ENCODE peak calls at places on chromosome 4, in eight cellular contexts. Y is naive B cell; S is NCI-H1105 treated with DMSO at 0.1 percent for 48 hours; B is activated CD4-positive, alpha-beta T cell treated with anti-CD3 and anti-CD28 coated beads for 1 hour; H is astrocyte; N is cardiac muscle cell; A is dorsolateral prefrontal cortex; Z is lung microvascular endothelial cell. R is an unnamed sample.

GRCh38 chr4:184450045-184450444 is 24.3 kb downstream of the IRF2 start:
- DNase-seq in S (no peak), A (no peak), N (no peak), Z (peak; percentile 66), H (peak; percentile 71), Y (no peak), B (no peak), R (no peak)

GRCh38 chr4:40280586-40280985 is 54.5 kb upstream of the CHRNA9 start:
- DNase-seq in H (no peak), Y (no peak), B (no peak), N (no peak), S (no peak), A (no peak), Z (no peak), R (no peak)

GRCh38 chr4:73170518-73171198 is 87.9 kb downstream of the ANKRD17 start:
- DNase-seq in S (no peak), Z (no peak), N (no peak), A (no peak), B (no peak), H (no peak), Y (no peak), R (no peak)

GRCh38 chr4:673349-674091 is 556 bp downstream of the ATP5ME start:
- DNase-seq in H (no peak), A (no peak), B (no peak), Y (no peak), Z (peak; percentile 33), S (no peak), N (no peak), R (no peak)

GRCh38 chr4:158809611-158810486 is 41.0 kb downstream of the FNIP2 start:
- DNase-seq in Z (peak; percentile 77), N (peak; percentile 72), A (no peak), H (peak; percentile 100), S (no peak), Y (peak; percentile 32), B (no peak), R (no peak)

GRCh38 chr4:84578540-84579409 is 4.2 kb upstream of the CDS1 start:
- DNase-seq in A (no peak), Y (no peak), B (no peak), H (peak; percentile 37), S (peak; percentile 44), N (peak; percentile 61), Z (peak; percentile 59), R (peak; percentile 31)

GRCh38 chr4:96145671-96146070 is 305.8 kb downstream of the PDHA2 start:
- DNase-seq in A (no peak), Y (no peak), N (no peak), Z (no peak), S (no peak), B (no peak), H (peak; percentile 61), R (no peak)

GRCh38 chr4:113750734-113751133 is 10.8 kb downstream of the CAMK2D start:
- DNase-seq in Y (no peak), Z (no peak), H (no peak), B (no peak), N (no peak), A (no peak), S (no peak), R (no peak)

GRCh38 chr4:68466185-68466584 is 18.9 kb downstream of the TMPRSS11E start:
- DNase-seq in H (peak; percentile 91), Y (no peak), S (no peak), N (no peak), B (no peak), Z (no peak), A (no peak), R (no peak)

R was measured in head of caudate nucleus.